ENCODE peak calls at places on chromosomes 7 and 10, in eight cellular contexts. L, F, C, O, T, S, X and R are unnamed samples.

GRCh38 chr7:16098585-16099179 is 322.7 kb downstream of the CRPPA start:
- DNase-seq in O (peak), F (no peak), L (no peak), X (no peak), S (no peak), T (no peak), C (no peak), R (peak)

GRCh38 chr7:39153647-39154046 is 175.9 kb downstream of the POU6F2 start:
- DNase-seq in S (no peak), C (no peak), F (no peak), X (no peak), T (no peak), L (no peak), O (no peak), R (no peak)

GRCh38 chr10:60572511-60573194 is 183.0 kb upstream of the ANK3 start:
- DNase-seq in L (peak), X (peak), T (no peak), O (peak), S (peak), C (no peak), F (no peak), R (peak)

GRCh38 chr10:7297094-7297493 is 113.7 kb downstream of the SFMBT2 start:
- DNase-seq in T (no peak), O (no peak), L (no peak), C (no peak), X (no peak), S (no peak), F (no peak), R (no peak)

GRCh38 chr10:11881477-11882417 is 58.6 kb downstream of the PROSER2 start:
- DNase-seq in T (peak), X (no peak), S (no peak), F (no peak), O (peak), L (peak), C (no peak), R (peak)

GRCh38 chr7:146411975-146412374 is 295.4 kb downstream of the CNTNAP2 start:
- DNase-seq in F (no peak), T (no peak), S (no peak), C (no peak), L (no peak), X (no peak), O (no peak), R (no peak)

GRCh38 chr7:150322114-150322832 is 882 bp upstream of the LRRC61 start:
- DNase-seq in C (no peak), S (no peak), L (no peak), T (no peak), X (no peak), O (no peak), F (no peak), R (no peak)

GRCh38 chr7:139784643-139785042 is 6.8 kb upstream of the HIPK2 start:
- DNase-seq in T (no peak), F (no peak), X (no peak), S (no peak), L (no peak), O (no peak), C (no peak), R (no peak)

GRCh38 chr10:26481914-26482550 is 43.9 kb downstream of the APBB1IP start:
- DNase-seq in F (peak), T (no peak), C (no peak), X (no peak), S (no peak), L (no peak), O (no peak), R (no peak)

GRCh38 chr7:98267305-98267704 is 14.2 kb upstream of the BRI3 start:
- DNase-seq in O (no peak), X (no peak), F (no peak), T (no peak), C (no peak), S (no peak), L (no peak), R (no peak)

GRCh38 chr7:98265841-98266271 is 13.8 kb upstream of the TECPR1 start:
- DNase-seq in C (no peak), F (no peak), O (peak), L (peak), S (no peak), T (no peak), X (no peak), R (no peak)

GRCh38 chr7:98266840-98267239 is 14.6 kb upstream of the BRI3 start:
- DNase-seq in C (no peak), F (no peak), O (peak), T (no peak), L (no peak), X (no peak), S (no peak), R (peak)
- TF ChIP-seq CTCF in C (no peak), F (no peak), O (peak), T (peak), L (peak), X (peak), S (no peak), R (peak)

GRCh38 chr7:108384721-108385483 is 71.3 kb downstream of the NRCAM start:
- DNase-seq in C (no peak), T (no peak), X (no peak), S (no peak), O (no peak), F (no peak), L (no peak), R (no peak)
- TF ChIP-seq CTCF in C (no peak), T (no peak), X (peak), S (no peak), O (peak), F (no peak), L (peak), R (no peak)

GRCh38 chr10:24952701-24953349 is 419 bp upstream of the PRTFDC1 start:
- DNase-seq in X (peak), L (peak), O (peak), C (peak), F (peak), T (peak), S (peak), R (no peak)

GRCh38 chr10:24951201-24952145 is 933 bp downstream of the PRTFDC1 start:
- DNase-seq in X (peak), S (peak), F (no peak), C (no peak), O (peak), T (peak), L (peak), R (no peak)

GRCh38 chr10:24950439-24950838 is 2.0 kb downstream of the PRTFDC1 start:
- DNase-seq in X (no peak), S (no peak), C (no peak), L (no peak), F (no peak), T (no peak), O (no peak), R (no peak)

GRCh38 chr10:24953350-24954074 is 1.1 kb upstream of the PRTFDC1 start:
- DNase-seq in S (no peak), L (peak), F (no peak), T (no peak), C (no peak), X (no peak), O (peak), R (no peak)

DNA sequence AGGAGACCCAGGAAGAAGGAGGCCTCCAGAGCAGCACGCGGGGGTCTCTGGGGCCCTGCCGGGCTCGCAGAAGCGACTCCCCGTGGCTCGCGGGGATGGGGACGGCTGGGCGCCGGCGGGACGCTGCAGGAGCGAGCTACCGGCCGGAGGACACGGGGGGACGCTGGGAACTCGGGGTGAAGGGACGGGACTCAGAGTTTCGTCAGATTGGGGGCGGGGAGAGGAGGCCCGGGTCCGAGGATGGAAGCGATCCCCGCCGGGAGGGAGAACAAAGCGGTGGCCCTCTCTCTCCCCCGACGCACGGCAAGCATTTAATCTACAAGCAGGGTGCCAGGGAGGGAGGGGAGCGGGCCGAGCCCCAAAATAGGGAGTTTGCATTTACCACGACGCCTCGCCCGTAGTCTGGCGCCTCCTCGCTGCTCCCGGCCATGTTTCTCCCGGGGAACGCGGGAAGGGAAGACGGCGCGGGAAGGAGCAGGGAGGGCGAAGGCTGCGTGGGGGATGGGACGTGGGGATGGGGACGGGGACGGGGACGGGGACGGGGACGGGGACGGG is at the start of gene PRTFDC1:
- DNase-seq in S (peak), X (peak), T (peak), L (peak), C (peak), O (peak), F (peak), R (no peak)
- TF ChIP-seq CTCF in S (no peak), X (no peak), T (no peak), L (peak), C (no peak), O (no peak), F (no peak), R (no peak)

GRCh38 chr7:157857578-157858075 is 520.8 kb downstream of the DNAJB6 start:
- DNase-seq in C (peak), O (no peak), T (no peak), S (no peak), X (no peak), F (no peak), L (no peak), R (no peak)
- TF ChIP-seq CTCF in C (no peak), O (no peak), T (no peak), S (no peak), X (no peak), F (no peak), L (no peak), R (no peak)

GRCh38 chr7:80587538-80587937 is 50.9 kb upstream of the CD36 start:
- DNase-seq in X (no peak), C (no peak), S (no peak), T (no peak), F (no peak), L (no peak), O (no peak), R (no peak)

GRCh38 chr7:80581472-80581871 is 57.0 kb upstream of the CD36 start:
- DNase-seq in T (no peak), L (no peak), S (no peak), O (peak), F (no peak), X (no peak), C (no peak), R (peak)

GRCh38 chr7:80588591-80588990 is 49.9 kb upstream of the CD36 start:
- DNase-seq in F (no peak), T (no peak), O (peak), L (peak), X (no peak), C (no peak), S (no peak), R (no peak)

GRCh38 chr7:80583901-80584300 is 54.5 kb upstream of the CD36 start:
- DNase-seq in F (no peak), X (no peak), L (no peak), C (no peak), T (no peak), O (peak), S (no peak), R (no peak)

GRCh38 chr7:80584778-80585177 is 53.7 kb upstream of the CD36 start:
- DNase-seq in X (no peak), S (no peak), O (peak), T (no peak), F (no peak), C (no peak), L (peak), R (peak)
- TF ChIP-seq CTCF in X (no peak), S (no peak), O (no peak), T (no peak), F (no peak), C (no peak), L (no peak), R (no peak)

DNA sequence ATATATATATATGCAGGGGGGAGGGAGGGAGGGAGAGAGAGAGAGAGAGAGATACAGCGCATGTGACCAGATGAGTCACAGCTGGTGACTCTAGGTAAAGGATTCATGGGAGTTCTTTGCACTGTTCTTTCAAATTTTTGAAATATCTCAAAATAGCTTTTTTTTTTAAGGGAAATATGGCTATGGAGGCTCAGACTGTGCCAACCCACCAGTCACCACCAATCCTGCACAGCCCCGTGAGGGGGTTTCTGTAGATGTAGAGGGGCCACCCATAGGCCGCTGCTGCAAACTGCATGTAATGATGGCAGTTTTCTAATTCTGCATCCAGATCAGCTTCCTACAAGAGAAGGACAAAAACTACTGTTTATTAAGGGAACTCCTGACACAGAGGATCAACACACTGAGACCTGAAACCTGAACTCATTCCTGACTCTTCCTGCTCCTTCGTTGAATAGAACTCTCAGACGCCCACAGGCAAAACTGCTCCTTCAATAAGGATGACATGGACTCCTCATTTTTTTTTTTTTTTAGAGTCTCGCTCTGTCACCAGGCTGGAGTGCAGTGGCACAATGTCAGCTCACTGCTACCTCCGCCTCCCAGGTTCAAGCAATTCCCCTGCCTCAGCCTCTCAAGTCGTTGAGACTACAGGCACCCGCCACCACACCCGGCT is 17.3 kb downstream of the DAGLB start:
- DNase-seq in X (no peak), T (no peak), S (no peak), L (peak), F (no peak), O (peak), C (no peak), R (no peak)
- TF ChIP-seq CTCF in X (peak), T (no peak), S (no peak), L (peak), F (no peak), O (no peak), C (no peak), R (peak)

GRCh38 chr10:94500063-94500462 is 45.5 kb upstream of the HELLS start:
- DNase-seq in T (no peak), X (no peak), S (no peak), C (no peak), O (peak), F (no peak), L (no peak), R (peak)
- TF ChIP-seq CTCF in T (peak), X (peak), S (no peak), C (no peak), O (peak), F (no peak), L (peak), R (no peak)

GRCh38 chr10:97937054-97937453 is 87.4 kb downstream of the GOLGA7B start:
- DNase-seq in L (no peak), S (no peak), O (no peak), C (peak), F (no peak), X (no peak), T (no peak), R (no peak)

GRCh38 chr10:97937928-97938327 is 88.3 kb downstream of the GOLGA7B start:
- DNase-seq in F (no peak), O (no peak), S (no peak), X (no peak), L (no peak), T (no peak), C (peak), R (no peak)

GRCh38 chr10:97940534-97940933 is 89.9 kb downstream of the CRTAC1 start:
- DNase-seq in X (no peak), C (peak), O (no peak), L (no peak), S (no peak), F (no peak), T (no peak), R (no peak)

GRCh38 chr10:97936126-97936525 is 86.5 kb downstream of the GOLGA7B start:
- DNase-seq in F (no peak), T (no peak), S (no peak), C (peak), L (no peak), X (no peak), O (no peak), R (no peak)

DNA sequence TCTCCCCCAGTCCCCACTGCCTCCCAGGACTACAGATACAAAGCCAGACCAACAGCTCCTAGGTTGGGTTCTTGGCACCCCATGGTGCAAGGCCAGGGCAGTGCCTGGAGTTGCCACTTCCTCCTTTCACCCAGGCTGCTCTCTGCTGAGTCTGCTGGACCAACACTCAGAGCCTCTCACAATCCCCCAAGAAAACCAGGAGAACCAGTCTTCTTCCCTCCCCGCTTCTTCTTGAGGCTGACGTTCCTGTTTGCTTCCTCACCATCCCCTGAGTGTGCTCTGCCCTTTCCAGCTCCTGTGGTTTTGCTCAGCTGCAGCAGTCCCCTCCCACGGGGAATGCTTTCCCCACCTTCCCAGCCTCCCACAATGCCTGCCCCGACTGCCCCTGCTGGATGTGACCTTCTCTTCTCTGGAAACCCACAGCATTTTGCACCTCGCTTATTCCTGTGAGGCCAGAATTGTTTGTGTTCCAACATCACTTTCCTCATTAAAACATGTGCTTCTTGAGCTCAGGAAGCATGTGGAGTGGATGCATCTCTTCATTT is 89.9 kb downstream of the GOLGA7B start:
- DNase-seq in L (no peak), O (no peak), S (no peak), X (no peak), F (no peak), C (peak), T (no peak), R (no peak)
- TF ChIP-seq CTCF in L (no peak), O (no peak), S (no peak), X (no peak), F (no peak), C (no peak), T (no peak), R (no peak)

GRCh38 chr10:44651834-44652233 is 259.3 kb upstream of the TMEM72 start:
- DNase-seq in C (no peak), L (peak), O (peak), X (no peak), T (no peak), S (no peak), F (no peak), R (peak)
- TF ChIP-seq CTCF in C (no peak), L (no peak), O (no peak), X (no peak), T (no peak), S (no peak), F (no peak), R (no peak)

DNA sequence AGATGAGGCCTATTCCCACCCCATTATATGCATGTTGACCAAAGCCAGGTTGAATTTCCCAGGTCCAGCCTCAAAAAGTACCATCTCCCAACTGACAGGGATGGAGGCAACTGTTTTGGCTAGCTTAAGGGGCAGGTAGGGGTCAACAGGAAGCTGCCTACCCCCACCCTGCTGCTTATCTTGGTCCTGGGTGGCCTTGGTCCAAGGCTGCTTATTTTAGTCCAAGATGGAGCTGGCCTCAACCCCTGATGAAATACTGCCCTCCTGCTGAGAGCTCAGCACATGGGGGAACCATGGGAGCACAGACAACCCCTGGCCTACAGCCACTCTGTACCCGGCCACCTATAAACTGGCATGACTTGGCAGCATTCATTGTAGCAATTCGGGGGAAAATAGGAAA is 23.1 kb downstream of the MYO1G start:
- DNase-seq in T (no peak), F (no peak), L (no peak), C (no peak), X (no peak), S (no peak), O (no peak), R (no peak)
- TF ChIP-seq CTCF in T (no peak), F (no peak), L (no peak), C (no peak), X (no peak), S (no peak), O (no peak), R (no peak)